ENCODE peak calls at places on chromosome 5, in five cellular contexts. One of them, this sample, is unnamed.

GRCh38 chr5:102622244-102622643 is 123.4 kb upstream of the SLCO6A1 start:
- DNase-seq in NCI-H1092 treated with DMSO at 0.1 percent for 48 hours: no peak
- DNase-seq in heart left ventricle: no peak
- DNase-seq in NCI-H510A treated with DMSO at 0.1 percent for 48 hours: no peak
- DNase-seq in GM23338: no peak
- DNase-seq in this sample: no peak

GRCh38 chr5:178196413-178196812 is 7.9 kb upstream of the HNRNPAB start:
- DNase-seq in heart left ventricle: no peak
- DNase-seq in NCI-H1092 treated with DMSO at 0.1 percent for 48 hours: no peak
- DNase-seq in GM23338: no peak
- DNase-seq in NCI-H510A treated with DMSO at 0.1 percent for 48 hours: no peak
- DNase-seq in this sample: no peak

GRCh38 chr5:10635257-10635860 is 71.5 kb downstream of the ANKRD33B start:
- DNase-seq in GM23338: no peak
- DNase-seq in heart left ventricle: no peak
- DNase-seq in NCI-H510A treated with DMSO at 0.1 percent for 48 hours: no peak
- DNase-seq in NCI-H1092 treated with DMSO at 0.1 percent for 48 hours: no peak
- DNase-seq in this sample: no peak

GRCh38 chr5:140041492-140042421 is 1.3 kb downstream of the NRG2 start:
- DNase-seq in NCI-H1092 treated with DMSO at 0.1 percent for 48 hours: peak
- DNase-seq in heart left ventricle: peak
- DNase-seq in GM23338: peak
- DNase-seq in NCI-H510A treated with DMSO at 0.1 percent for 48 hours: no peak
- DNase-seq in this sample: peak

GRCh38 chr5:59917121-59917520 is 23.6 kb upstream of the PDE4D start:
- DNase-seq in GM23338: no peak
- DNase-seq in NCI-H510A treated with DMSO at 0.1 percent for 48 hours: no peak
- DNase-seq in NCI-H1092 treated with DMSO at 0.1 percent for 48 hours: no peak
- DNase-seq in heart left ventricle: no peak
- DNase-seq in this sample: no peak

GRCh38 chr5:65483474-65484346 is 2.0 kb upstream of the ADAMTS6 start:
- DNase-seq in GM23338: peak
- DNase-seq in NCI-H1092 treated with DMSO at 0.1 percent for 48 hours: peak
- DNase-seq in heart left ventricle: no peak
- DNase-seq in NCI-H510A treated with DMSO at 0.1 percent for 48 hours: peak
- DNase-seq in this sample: peak

GRCh38 chr5:57817001-57817453 is 334.4 kb upstream of the ACTBL2 start:
- DNase-seq in NCI-H510A treated with DMSO at 0.1 percent for 48 hours: no peak
- DNase-seq in heart left ventricle: no peak
- DNase-seq in GM23338: no peak
- DNase-seq in NCI-H1092 treated with DMSO at 0.1 percent for 48 hours: no peak
- DNase-seq in this sample: peak

GRCh38 chr5:39570418-39571027 is 145.7 kb upstream of the DAB2 start:
- DNase-seq in heart left ventricle: no peak
- DNase-seq in GM23338: peak
- DNase-seq in NCI-H1092 treated with DMSO at 0.1 percent for 48 hours: no peak
- DNase-seq in NCI-H510A treated with DMSO at 0.1 percent for 48 hours: peak
- DNase-seq in this sample: peak

GRCh38 chr5:1295650-1296037 is 776 bp upstream of the TERT start:
- DNase-seq in NCI-H1092 treated with DMSO at 0.1 percent for 48 hours: no peak
- DNase-seq in NCI-H510A treated with DMSO at 0.1 percent for 48 hours: no peak
- DNase-seq in heart left ventricle: no peak
- DNase-seq in GM23338: no peak
- DNase-seq in this sample: peak

GRCh38 chr5:176542596-176543427 is 5.6 kb upstream of the RNF44 start:
- DNase-seq in GM23338: peak
- DNase-seq in NCI-H1092 treated with DMSO at 0.1 percent for 48 hours: no peak
- DNase-seq in heart left ventricle: no peak
- DNase-seq in NCI-H510A treated with DMSO at 0.1 percent for 48 hours: no peak
- DNase-seq in this sample: peak

GRCh38 chr5:125695994-125696679 is 727.1 kb upstream of the GRAMD2B start:
- DNase-seq in heart left ventricle: no peak
- DNase-seq in NCI-H510A treated with DMSO at 0.1 percent for 48 hours: peak
- DNase-seq in GM23338: no peak
- DNase-seq in NCI-H1092 treated with DMSO at 0.1 percent for 48 hours: no peak
- DNase-seq in this sample: peak

GRCh38 chr5:150407097-150407720 is 5.5 kb downstream of the CD74 start:
- DNase-seq in heart left ventricle: no peak
- DNase-seq in NCI-H510A treated with DMSO at 0.1 percent for 48 hours: no peak
- DNase-seq in NCI-H1092 treated with DMSO at 0.1 percent for 48 hours: no peak
- DNase-seq in GM23338: no peak
- DNase-seq in this sample: peak

GRCh38 chr5:139638090-139638735 is 9.9 kb upstream of the CXXC5 start:
- DNase-seq in GM23338: peak
- DNase-seq in heart left ventricle: peak
- DNase-seq in NCI-H510A treated with DMSO at 0.1 percent for 48 hours: peak
- DNase-seq in NCI-H1092 treated with DMSO at 0.1 percent for 48 hours: peak
- DNase-seq in this sample: peak

GRCh38 chr5:111584651-111585050 is 72.3 kb upstream of the STARD4 start:
- DNase-seq in heart left ventricle: no peak
- DNase-seq in GM23338: no peak
- DNase-seq in NCI-H1092 treated with DMSO at 0.1 percent for 48 hours: no peak
- DNase-seq in NCI-H510A treated with DMSO at 0.1 percent for 48 hours: no peak
- DNase-seq in this sample: peak

GRCh38 chr5:67015577-67016290 is 180.9 kb downstream of the CD180 start:
- DNase-seq in NCI-H510A treated with DMSO at 0.1 percent for 48 hours: peak
- DNase-seq in heart left ventricle: no peak
- DNase-seq in NCI-H1092 treated with DMSO at 0.1 percent for 48 hours: peak
- DNase-seq in GM23338: no peak
- DNase-seq in this sample: peak

GRCh38 chr5:170011751-170012150 is 31.5 kb upstream of the INSYN2B start:
- DNase-seq in heart left ventricle: no peak
- DNase-seq in NCI-H1092 treated with DMSO at 0.1 percent for 48 hours: no peak
- DNase-seq in NCI-H510A treated with DMSO at 0.1 percent for 48 hours: no peak
- DNase-seq in GM23338: no peak
- DNase-seq in this sample: no peak

GRCh38 chr5:149487672-149488071 is 63.6 kb downstream of the CSNK1A1 start:
- DNase-seq in heart left ventricle: no peak
- DNase-seq in NCI-H1092 treated with DMSO at 0.1 percent for 48 hours: no peak
- DNase-seq in GM23338: no peak
- DNase-seq in NCI-H510A treated with DMSO at 0.1 percent for 48 hours: no peak
- DNase-seq in this sample: no peak

GRCh38 chr5:68114641-68115040 is 100.9 kb upstream of the PIK3R1 start:
- DNase-seq in heart left ventricle: no peak
- DNase-seq in NCI-H1092 treated with DMSO at 0.1 percent for 48 hours: no peak
- DNase-seq in GM23338: no peak
- DNase-seq in NCI-H510A treated with DMSO at 0.1 percent for 48 hours: no peak
- DNase-seq in this sample: no peak

GRCh38 chr5:73274870-73275756 is 102.1 kb downstream of the TMEM174 start:
- DNase-seq in GM23338: no peak
- DNase-seq in NCI-H1092 treated with DMSO at 0.1 percent for 48 hours: peak
- DNase-seq in heart left ventricle: no peak
- DNase-seq in NCI-H510A treated with DMSO at 0.1 percent for 48 hours: no peak
- DNase-seq in this sample: no peak

GRCh38 chr5:54257366-54258118 is 52.8 kb downstream of the ARL15 start:
- DNase-seq in GM23338: no peak
- DNase-seq in NCI-H1092 treated with DMSO at 0.1 percent for 48 hours: no peak
- DNase-seq in heart left ventricle: no peak
- DNase-seq in NCI-H510A treated with DMSO at 0.1 percent for 48 hours: peak
- DNase-seq in this sample: peak

GRCh38 chr5:139037732-139038131 is 160.4 kb downstream of the SIL1 start:
- DNase-seq in NCI-H510A treated with DMSO at 0.1 percent for 48 hours: no peak
- DNase-seq in heart left ventricle: no peak
- DNase-seq in NCI-H1092 treated with DMSO at 0.1 percent for 48 hours: no peak
- DNase-seq in GM23338: no peak
- DNase-seq in this sample: no peak

GRCh38 chr5:33969572-33970452 is 14.7 kb downstream of the SLC45A2 start:
- DNase-seq in GM23338: peak
- DNase-seq in NCI-H510A treated with DMSO at 0.1 percent for 48 hours: no peak
- DNase-seq in heart left ventricle: peak
- DNase-seq in NCI-H1092 treated with DMSO at 0.1 percent for 48 hours: peak
- DNase-seq in this sample: peak

GRCh38 chr5:14109771-14110170 is 33.4 kb upstream of the TRIO start:
- DNase-seq in NCI-H510A treated with DMSO at 0.1 percent for 48 hours: no peak
- DNase-seq in GM23338: no peak
- DNase-seq in NCI-H1092 treated with DMSO at 0.1 percent for 48 hours: no peak
- DNase-seq in heart left ventricle: no peak
- DNase-seq in this sample: no peak

GRCh38 chr5:141855265-141856029 is 22.8 kb downstream of the PCDH1 start:
- DNase-seq in NCI-H510A treated with DMSO at 0.1 percent for 48 hours: peak
- DNase-seq in heart left ventricle: peak
- DNase-seq in GM23338: no peak
- DNase-seq in NCI-H1092 treated with DMSO at 0.1 percent for 48 hours: peak
- DNase-seq in this sample: peak

GRCh38 chr5:148910686-148911361 is 84.4 kb downstream of the ADRB2 start:
- DNase-seq in NCI-H1092 treated with DMSO at 0.1 percent for 48 hours: no peak
- DNase-seq in heart left ventricle: peak
- DNase-seq in NCI-H510A treated with DMSO at 0.1 percent for 48 hours: no peak
- DNase-seq in GM23338: no peak
- DNase-seq in this sample: no peak

GRCh38 chr5:172446336-172447051 is 7.8 kb downstream of the SH3PXD2B start:
- DNase-seq in NCI-H510A treated with DMSO at 0.1 percent for 48 hours: no peak
- DNase-seq in NCI-H1092 treated with DMSO at 0.1 percent for 48 hours: no peak
- DNase-seq in heart left ventricle: no peak
- DNase-seq in GM23338: no peak
- DNase-seq in this sample: no peak

GRCh38 chr5:42168091-42168670 is 243.1 kb downstream of the FBXO4 start:
- DNase-seq in heart left ventricle: no peak
- DNase-seq in NCI-H1092 treated with DMSO at 0.1 percent for 48 hours: no peak
- DNase-seq in NCI-H510A treated with DMSO at 0.1 percent for 48 hours: no peak
- DNase-seq in GM23338: no peak
- DNase-seq in this sample: no peak

This sample was measured in DMS53.